ENCODE peak calls at places on chromosomes 1 and 21, in four cellular contexts. P, U, F and I are unnamed samples.

GRCh38 chr1:93519196-93519825 is 71.4 kb downstream of the FNBP1L start:
- DNase-seq in P (no peak), U (no peak), F (no peak), I (no peak)

GRCh38 chr1:169163059-169163458 is 56.6 kb downstream of the ATP1B1 start:
- DNase-seq in P (no peak), U (no peak), F (no peak), I (peak)

GRCh38 chr1:204077979-204078696 is 5.2 kb downstream of the SOX13 start:
- DNase-seq in P (no peak), U (peak), F (no peak), I (no peak)

GRCh38 chr1:25167269-25168192 is 64.8 kb downstream of the SYF2 start:
- DNase-seq in P (no peak), U (peak), F (no peak), I (peak)

GRCh38 chr1:208834346-208835081 is 590.3 kb upstream of the PLXNA2 start:
- DNase-seq in P (no peak), U (no peak), F (no peak), I (no peak)

GRCh38 chr1:77825356-77825709 is 45.9 kb downstream of the MIGA1 start:
- DNase-seq in P (peak), U (peak), F (peak), I (peak)

GRCh38 chr1:208475449-208475848 is 231.3 kb upstream of the PLXNA2 start:
- DNase-seq in P (no peak), U (no peak), F (no peak), I (no peak)

GRCh38 chr1:79519084-79519760 is 512.7 kb upstream of the ADGRL4 start:
- DNase-seq in P (no peak), U (no peak), F (no peak), I (no peak)

GRCh38 chr1:203858055-203858454 is 3.3 kb upstream of the SNRPE start:
- DNase-seq in P (no peak), U (no peak), F (no peak), I (no peak)

GRCh38 chr1:43432171-43432860 is 21.4 kb downstream of the HYI start:
- DNase-seq in P (no peak), U (no peak), F (no peak), I (no peak)

GRCh38 chr21:17513214-17514123 is 626 bp downstream of the CXADR start:
- DNase-seq in P (no peak), U (peak), F (no peak), I (no peak)

GRCh38 chr1:65069186-65069585 is 78.8 kb upstream of the AK4 start:
- DNase-seq in P (no peak), U (no peak), F (no peak), I (no peak)

GRCh38 chr1:165871311-165872067 is 44.1 kb downstream of the UCK2 start:
- DNase-seq in P (no peak), U (peak), F (peak), I (peak)

GRCh38 chr21:41768371-41769042 is 1.7 kb upstream of the RIPK4 start:
- DNase-seq in P (no peak), U (peak), F (peak), I (peak)

GRCh38 chr1:247370786-247371732 is 39.4 kb upstream of the ZNF496 start:
- DNase-seq in P (no peak), U (no peak), F (peak), I (no peak)

GRCh38 chr1:65528104-65528503 is 107.6 kb downstream of the LEPR start:
- DNase-seq in P (no peak), U (no peak), F (peak), I (no peak)

GRCh38 chr1:22508329-22508728 is 55.0 kb upstream of the EPHA8 start:
- DNase-seq in P (no peak), U (no peak), F (no peak), I (no peak)

GRCh38 chr1:103516693-103517092 is 8.8 kb upstream of the RNPC3 start:
- DNase-seq in P (no peak), U (no peak), F (no peak), I (no peak)

GRCh38 chr1:86705633-86705985 is 1.2 kb downstream of the SH3GLB1 start:
- DNase-seq in P (no peak), U (no peak), F (no peak), I (no peak)

GRCh38 chr1:245579881-245580280 is 425.1 kb downstream of the KIF26B start:
- DNase-seq in P (no peak), U (no peak), F (no peak), I (no peak)

GRCh38 chr1:234342749-234343148 is 30.5 kb upstream of the COA6 start:
- DNase-seq in P (no peak), U (no peak), F (no peak), I (no peak)

GRCh38 chr1:112687361-112687760 is 12.9 kb downstream of the MOV10 start:
- DNase-seq in P (no peak), U (no peak), F (no peak), I (no peak)

GRCh38 chr1:39450956-39451601 is 40.4 kb upstream of the BMP8A start:
- DNase-seq in P (no peak), U (peak), F (no peak), I (no peak)

GRCh38 chr1:30535595-30536325 is 187.6 kb downstream of the MATN1 start:
- DNase-seq in P (no peak), U (no peak), F (no peak), I (no peak)

GRCh38 chr1:61190476-61191067 is 108.2 kb downstream of the NFIA start:
- DNase-seq in P (no peak), U (no peak), F (no peak), I (no peak)

GRCh38 chr1:116334015-116334547 is 39.0 kb upstream of the ATP1A1 start:
- DNase-seq in P (no peak), U (peak), F (no peak), I (no peak)

GRCh38 chr1:70034403-70034802 is 171.0 kb downstream of the LRRC40 start:
- DNase-seq in P (no peak), U (peak), F (peak), I (peak)

GRCh38 chr1:223144914-223145313 is 1.9 kb upstream of the TLR5 start:
- DNase-seq in P (no peak), U (no peak), F (no peak), I (no peak)

GRCh38 chr1:223144431-223144830 is 1.4 kb upstream of the TLR5 start:
- DNase-seq in P (no peak), U (no peak), F (no peak), I (no peak)

GRCh38 chr1:223142269-223142668 is 779 bp downstream of the TLR5 start:
- DNase-seq in P (no peak), U (no peak), F (no peak), I (no peak)

GRCh38 chr1:223142795-223143759 is at the start of gene TLR5:
- DNase-seq in P (no peak), U (no peak), F (peak), I (peak)

DNA sequence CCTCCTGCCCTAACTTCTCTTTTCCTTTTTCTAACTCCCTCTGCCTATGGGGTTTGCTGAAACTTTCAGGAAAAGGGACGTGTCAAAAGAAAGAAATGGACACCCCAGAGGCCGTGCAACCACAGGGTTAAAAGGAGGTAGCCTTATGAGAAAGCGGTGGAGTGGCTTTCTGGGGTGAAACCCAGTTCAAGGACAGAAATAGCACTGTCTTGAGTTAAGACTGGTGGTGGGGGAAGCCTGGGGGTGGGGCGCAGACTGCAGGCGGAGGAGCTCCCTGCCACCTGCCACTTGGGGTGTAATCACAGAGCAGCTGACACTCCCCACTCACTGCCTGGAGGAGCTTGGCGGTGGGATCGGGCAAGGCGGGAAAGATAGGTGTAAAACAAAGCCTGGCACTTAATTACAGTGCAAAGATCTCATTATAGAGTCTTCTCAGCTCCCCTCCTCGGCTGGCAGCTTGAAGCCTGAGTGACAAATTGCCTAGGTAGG is 756 bp upstream of the TLR5 start:
- DNase-seq in P (no peak), U (no peak), F (peak), I (no peak)
- H3K4me3 ChIP-seq in P (peak), U (no peak), F (peak), I (peak)

GRCh38 chr1:53366901-53367502 is 39.1 kb upstream of the LRP8 start:
- DNase-seq in P (no peak), U (no peak), F (no peak), I (no peak)
- TF ChIP-seq TCF7L2 in P (no peak), U (no peak), F (no peak), I (no peak)

GRCh38 chr1:206116191-206116872 is 856 bp downstream of the AVPR1B start:
- DNase-seq in P (no peak), U (no peak), F (no peak), I (no peak)

GRCh38 chr1:206116873-206117150 is 376 bp downstream of the AVPR1B start:
- DNase-seq in P (no peak), U (no peak), F (no peak), I (no peak)

GRCh38 chr1:206114692-206115430 is 2.3 kb downstream of the AVPR1B start:
- DNase-seq in P (no peak), U (peak), F (no peak), I (no peak)

GRCh38 chr1:206115791-206116190 is 1.4 kb downstream of the AVPR1B start:
- DNase-seq in P (no peak), U (no peak), F (no peak), I (no peak)

GRCh38 chr1:206117151-206117948 is at the start of gene AVPR1B:
- DNase-seq in P (no peak), U (no peak), F (no peak), I (no peak)
- TF ChIP-seq CTCF in P (no peak), U (peak), F (no peak), I (no peak)

DNA sequence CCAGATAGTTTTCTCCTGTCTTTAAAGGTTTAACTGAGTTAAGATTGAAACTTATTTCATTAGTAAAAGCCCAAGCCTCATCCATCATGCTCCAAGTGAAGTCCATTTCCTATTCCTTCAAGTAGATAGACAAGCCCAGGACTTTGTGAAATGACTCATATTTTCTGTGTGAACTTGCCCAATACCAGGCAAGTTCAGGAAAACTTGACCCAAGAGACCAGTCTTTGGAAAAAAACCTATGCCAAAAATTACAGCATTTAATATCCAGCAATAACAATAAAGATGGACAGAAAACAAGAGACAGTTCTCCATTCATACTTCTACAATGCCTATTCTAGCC is 405 bp upstream of the RAB29 start:
- DNase-seq in P (no peak), U (no peak), F (peak), I (no peak)
- H3K4me3 ChIP-seq in P (peak), U (peak), F (no peak), I (peak)